ENCODE peak calls at places on chromosomes 7 and 10, in ten cellular contexts. One of them, this sample, is unnamed.

GRCh38 chr10:112732277-112732891 is 217.7 kb upstream of the TCF7L2 start:
- DNase-seq in colonic mucosa: no peak
- DNase-seq in EL: peak; percentile 48
- DNase-seq in breast epithelium: no peak
- DNase-seq in CD8-positive, alpha-beta memory T cell: no peak
- DNase-seq in transverse colon: no peak
- DNase-seq in osteocyte: no peak
- DNase-seq in A549: no peak
- DNase-seq in AG04450: no peak
- DNase-seq in NCI-H1105 treated with DMSO at 0.1 percent for 48 hours: no peak
- DNase-seq in this sample: no peak

GRCh38 chr7:6008668-6009611 is at the start of the genes AIMP2 and PMS2:
- DNase-seq in colonic mucosa: peak; percentile 100
- DNase-seq in EL: peak; percentile 100
- DNase-seq in breast epithelium: peak; percentile 97
- DNase-seq in CD8-positive, alpha-beta memory T cell: peak; percentile 96
- DNase-seq in transverse colon: peak; percentile 99
- DNase-seq in osteocyte: peak; percentile 98
- DNase-seq in A549: peak; percentile 99
- DNase-seq in AG04450: peak; percentile 93
- DNase-seq in NCI-H1105 treated with DMSO at 0.1 percent for 48 hours: peak; percentile 98
- DNase-seq in this sample: peak; percentile 98

GRCh38 chr10:3898821-3899220 is 113.8 kb upstream of the KLF6 start:
- DNase-seq in colonic mucosa: no peak
- DNase-seq in EL: no peak
- DNase-seq in breast epithelium: peak; percentile 80
- DNase-seq in CD8-positive, alpha-beta memory T cell: no peak
- DNase-seq in transverse colon: no peak
- DNase-seq in osteocyte: no peak
- DNase-seq in A549: peak; percentile 79
- DNase-seq in AG04450: no peak
- DNase-seq in NCI-H1105 treated with DMSO at 0.1 percent for 48 hours: peak; percentile 9
- DNase-seq in this sample: no peak

GRCh38 chr10:86715836-86716235 is 40.6 kb upstream of the BMPR1A start:
- DNase-seq in colonic mucosa: no peak
- DNase-seq in EL: no peak
- DNase-seq in breast epithelium: no peak
- DNase-seq in CD8-positive, alpha-beta memory T cell: no peak
- DNase-seq in transverse colon: no peak
- DNase-seq in osteocyte: no peak
- DNase-seq in A549: no peak
- DNase-seq in AG04450: no peak
- DNase-seq in NCI-H1105 treated with DMSO at 0.1 percent for 48 hours: no peak
- DNase-seq in this sample: no peak

GRCh38 chr7:116528008-116528789 is 3.4 kb downstream of the CAV1 start:
- DNase-seq in colonic mucosa: peak; percentile 36
- DNase-seq in EL: peak; percentile 96
- DNase-seq in breast epithelium: no peak
- DNase-seq in CD8-positive, alpha-beta memory T cell: no peak
- DNase-seq in transverse colon: peak; percentile 27
- DNase-seq in osteocyte: peak; percentile 86
- DNase-seq in A549: peak; percentile 64
- DNase-seq in AG04450: peak; percentile 84
- DNase-seq in NCI-H1105 treated with DMSO at 0.1 percent for 48 hours: no peak
- DNase-seq in this sample: no peak

GRCh38 chr7:92448185-92448747 is 984 bp downstream of the GATAD1 start:
- DNase-seq in colonic mucosa: peak; percentile 75
- DNase-seq in EL: peak; percentile 55
- DNase-seq in breast epithelium: peak; percentile 44
- DNase-seq in CD8-positive, alpha-beta memory T cell: peak; percentile 79
- DNase-seq in transverse colon: peak; percentile 67
- DNase-seq in osteocyte: no peak
- DNase-seq in A549: peak; percentile 82
- DNase-seq in AG04450: no peak
- DNase-seq in NCI-H1105 treated with DMSO at 0.1 percent for 48 hours: peak; percentile 69
- DNase-seq in this sample: peak; percentile 58

GRCh38 chr10:4633776-4634175 is 192.2 kb upstream of the AKR1E2 start:
- DNase-seq in colonic mucosa: no peak
- DNase-seq in EL: no peak
- DNase-seq in breast epithelium: no peak
- DNase-seq in CD8-positive, alpha-beta memory T cell: no peak
- DNase-seq in transverse colon: no peak
- DNase-seq in osteocyte: no peak
- DNase-seq in A549: no peak
- DNase-seq in AG04450: no peak
- DNase-seq in NCI-H1105 treated with DMSO at 0.1 percent for 48 hours: no peak
- DNase-seq in this sample: no peak

GRCh38 chr10:104406715-104407517 is 53.3 kb downstream of the CFAP58 start:
- DNase-seq in colonic mucosa: no peak
- DNase-seq in EL: peak; percentile 59
- DNase-seq in breast epithelium: no peak
- DNase-seq in CD8-positive, alpha-beta memory T cell: no peak
- DNase-seq in transverse colon: no peak
- DNase-seq in osteocyte: no peak
- DNase-seq in A549: peak; percentile 35
- DNase-seq in AG04450: peak; percentile 3
- DNase-seq in NCI-H1105 treated with DMSO at 0.1 percent for 48 hours: peak; percentile 17
- DNase-seq in this sample: no peak

GRCh38 chr7:3436746-3437145 is 135.7 kb downstream of the SDK1 start:
- DNase-seq in colonic mucosa: no peak
- DNase-seq in EL: no peak
- DNase-seq in breast epithelium: no peak
- DNase-seq in CD8-positive, alpha-beta memory T cell: no peak
- DNase-seq in transverse colon: no peak
- DNase-seq in osteocyte: no peak
- DNase-seq in A549: peak; percentile 37
- DNase-seq in AG04450: peak; percentile 30
- DNase-seq in NCI-H1105 treated with DMSO at 0.1 percent for 48 hours: no peak
- DNase-seq in this sample: no peak

GRCh38 chr10:50937230-50937907 is 51.9 kb upstream of the A1CF start:
- DNase-seq in colonic mucosa: peak; percentile 25
- DNase-seq in EL: peak; percentile 32
- DNase-seq in breast epithelium: no peak
- DNase-seq in CD8-positive, alpha-beta memory T cell: no peak
- DNase-seq in transverse colon: no peak
- DNase-seq in osteocyte: no peak
- DNase-seq in A549: peak; percentile 49
- DNase-seq in AG04450: peak; percentile 15
- DNase-seq in NCI-H1105 treated with DMSO at 0.1 percent for 48 hours: no peak
- DNase-seq in this sample: peak; percentile 9

GRCh38 chr7:131196808-131197207 is 130.9 kb upstream of the MKLN1 start:
- DNase-seq in colonic mucosa: no peak
- DNase-seq in EL: no peak
- DNase-seq in breast epithelium: no peak
- DNase-seq in CD8-positive, alpha-beta memory T cell: no peak
- DNase-seq in transverse colon: no peak
- DNase-seq in osteocyte: no peak
- DNase-seq in A549: no peak
- DNase-seq in AG04450: no peak
- DNase-seq in NCI-H1105 treated with DMSO at 0.1 percent for 48 hours: no peak
- DNase-seq in this sample: no peak

GRCh38 chr10:91412688-91413087 is 2.5 kb downstream of the HECTD2 start:
- DNase-seq in colonic mucosa: no peak
- DNase-seq in EL: no peak
- DNase-seq in breast epithelium: no peak
- DNase-seq in CD8-positive, alpha-beta memory T cell: no peak
- DNase-seq in transverse colon: no peak
- DNase-seq in osteocyte: no peak
- DNase-seq in A549: no peak
- DNase-seq in AG04450: no peak
- DNase-seq in NCI-H1105 treated with DMSO at 0.1 percent for 48 hours: no peak
- DNase-seq in this sample: no peak

GRCh38 chr10:133336131-133337078 is at the start of gene CALY:
- DNase-seq in colonic mucosa: no peak
- DNase-seq in EL: no peak
- DNase-seq in breast epithelium: no peak
- DNase-seq in CD8-positive, alpha-beta memory T cell: peak; percentile 97
- DNase-seq in transverse colon: peak; percentile 62
- DNase-seq in osteocyte: peak; percentile 86
- DNase-seq in A549: peak; percentile 68
- DNase-seq in AG04450: no peak
- DNase-seq in NCI-H1105 treated with DMSO at 0.1 percent for 48 hours: peak; percentile 28
- DNase-seq in this sample: no peak

GRCh38 chr10:52419281-52419680 is 105.2 kb downstream of the DKK1 start:
- DNase-seq in colonic mucosa: no peak
- DNase-seq in EL: no peak
- DNase-seq in breast epithelium: no peak
- DNase-seq in CD8-positive, alpha-beta memory T cell: no peak
- DNase-seq in transverse colon: no peak
- DNase-seq in osteocyte: no peak
- DNase-seq in A549: no peak
- DNase-seq in AG04450: no peak
- DNase-seq in NCI-H1105 treated with DMSO at 0.1 percent for 48 hours: no peak
- DNase-seq in this sample: no peak

GRCh38 chr10:93165367-93165766 is 91.7 kb downstream of the CYP26A1 start:
- DNase-seq in colonic mucosa: no peak
- DNase-seq in EL: peak; percentile 53
- DNase-seq in breast epithelium: no peak
- DNase-seq in CD8-positive, alpha-beta memory T cell: no peak
- DNase-seq in transverse colon: no peak
- DNase-seq in osteocyte: no peak
- DNase-seq in A549: no peak
- DNase-seq in AG04450: no peak
- DNase-seq in NCI-H1105 treated with DMSO at 0.1 percent for 48 hours: no peak
- DNase-seq in this sample: no peak

GRCh38 chr7:110177463-110177862 is 913.5 kb upstream of the LRRN3 start:
- DNase-seq in colonic mucosa: no peak
- DNase-seq in EL: no peak
- DNase-seq in breast epithelium: no peak
- DNase-seq in CD8-positive, alpha-beta memory T cell: no peak
- DNase-seq in transverse colon: no peak
- DNase-seq in osteocyte: no peak
- DNase-seq in A549: no peak
- DNase-seq in AG04450: no peak
- DNase-seq in NCI-H1105 treated with DMSO at 0.1 percent for 48 hours: no peak
- DNase-seq in this sample: no peak

GRCh38 chr7:542935-543789 is 23.5 kb upstream of the PDGFA start:
- DNase-seq in colonic mucosa: no peak
- DNase-seq in EL: peak; percentile 99
- DNase-seq in breast epithelium: no peak
- DNase-seq in CD8-positive, alpha-beta memory T cell: no peak
- DNase-seq in transverse colon: no peak
- DNase-seq in osteocyte: no peak
- DNase-seq in A549: peak; percentile 81
- DNase-seq in AG04450: peak; percentile 30
- DNase-seq in NCI-H1105 treated with DMSO at 0.1 percent for 48 hours: no peak
- DNase-seq in this sample: no peak

GRCh38 chr10:110137142-110137545 is 70.3 kb upstream of the MXI1 start:
- DNase-seq in colonic mucosa: no peak
- DNase-seq in EL: peak; percentile 63
- DNase-seq in breast epithelium: no peak
- DNase-seq in CD8-positive, alpha-beta memory T cell: no peak
- DNase-seq in transverse colon: no peak
- DNase-seq in osteocyte: no peak
- DNase-seq in A549: peak; percentile 77
- DNase-seq in AG04450: peak; percentile 48
- DNase-seq in NCI-H1105 treated with DMSO at 0.1 percent for 48 hours: peak; percentile 50
- DNase-seq in this sample: no peak

GRCh38 chr7:4792537-4793126 is 17.2 kb downstream of the AP5Z1 start:
- DNase-seq in colonic mucosa: peak; percentile 31
- DNase-seq in EL: no peak
- DNase-seq in breast epithelium: no peak
- DNase-seq in CD8-positive, alpha-beta memory T cell: no peak
- DNase-seq in transverse colon: no peak
- DNase-seq in osteocyte: no peak
- DNase-seq in A549: no peak
- DNase-seq in AG04450: no peak
- DNase-seq in NCI-H1105 treated with DMSO at 0.1 percent for 48 hours: no peak
- DNase-seq in this sample: no peak

This sample was measured in hippocampal formation.